ENCODE peak calls at places on chromosomes 11 and 22, in four cellular contexts. W is activated effector memory CD4-positive, alpha-beta T cell treated with anti-CD3 and anti-CD28 coated beads, Interleukin-2, amount 50 U/mL, for 16 hours; V is NCI-H2171; E is NCI-H774. K is an unnamed sample.
A peak's percentile ranks its signal among the peaks of the same experiment; 100 is the strongest.

GRCh38 chr11:12674936-12675696 is 895 bp downstream of the TEAD1 start:
- DNase-seq in W (no peak), V (no peak), E (peak; percentile 19), K (peak; percentile 59)

GRCh38 chr11:63767415-63768231 is 952 bp downstream of the ZFTA start:
- DNase-seq in W (peak; percentile 77), V (peak; percentile 17), E (peak; percentile 50), K (no peak)

GRCh38 chr11:91700854-91701253 is 523.8 kb upstream of the FAT3 start:
- DNase-seq in W (no peak), V (no peak), E (no peak), K (no peak)

GRCh38 chr11:68214173-68215086 is 1.3 kb upstream of the KMT5B start:
- DNase-seq in W (no peak), V (peak; percentile 20), E (peak; percentile 13), K (no peak)

GRCh38 chr11:11989774-11990744 is 18.4 kb downstream of the DKK3 start:
- DNase-seq in W (no peak), V (no peak), E (no peak), K (no peak)

GRCh38 chr22:33831207-33831606 is 89.1 kb downstream of the LARGE1 start:
- DNase-seq in W (no peak), V (no peak), E (no peak), K (no peak)

GRCh38 chr11:100434821-100435641 is 252.1 kb upstream of the ARHGAP42 start:
- DNase-seq in W (no peak), V (peak; percentile 33), E (no peak), K (no peak)

GRCh38 chr11:134628426-134628825 is 216.4 kb upstream of the B3GAT1 start:
- DNase-seq in W (peak; percentile 41), V (no peak), E (no peak), K (no peak)

GRCh38 chr11:89667001-89667400 is 43.1 kb upstream of the TRIM77 start:
- DNase-seq in W (no peak), V (no peak), E (no peak), K (no peak)

GRCh38 chr11:1870721-1871466 is 18.0 kb downstream of the LSP1 start:
- DNase-seq in W (peak; percentile 75), V (no peak), E (no peak), K (no peak)

GRCh38 chr11:58742981-58743880 is 11.5 kb upstream of the GLYAT start:
- DNase-seq in W (no peak), V (no peak), E (no peak), K (no peak)

GRCh38 chr11:48055292-48056132 is 75.2 kb downstream of the PTPRJ start:
- DNase-seq in W (peak; percentile 80), V (no peak), E (no peak), K (no peak)

K was measured in NCI-H187.